ENCODE peak calls at places on chromosomes 16 and 17, in seven cellular contexts. K, G, E, F, T, P and V are unnamed samples.

GRCh38 chr16:2963611-2964415 is at the start of gene KREMEN2:
- DNase-seq in F (no peak), P (peak), E (no peak), K (peak), T (peak), G (no peak), V (no peak)

GRCh38 chr16:66740010-66740409 is 11.4 kb downstream of the DYNC1LI2 start:
- DNase-seq in P (peak), F (no peak), K (peak), E (no peak), T (no peak), G (peak), V (peak)

GRCh38 chr17:31535581-31535981 is 144.1 kb downstream of the RAB11FIP4 start:
- DNase-seq in E (no peak), G (no peak), P (peak), K (no peak), F (no peak), T (no peak), V (peak)

GRCh38 chr17:39903158-39903884 is 15.1 kb downstream of the GSDMB start:
- DNase-seq in F (no peak), T (no peak), P (no peak), E (no peak), K (no peak), G (no peak), V (no peak)

GRCh38 chr17:71023631-71024030 is 854.3 kb downstream of the KCNJ2 start:
- DNase-seq in F (no peak), T (no peak), E (no peak), P (no peak), G (no peak), K (no peak), V (no peak)

GRCh38 chr17:82900741-82901140 is 60.9 kb upstream of the ZNF750 start:
- DNase-seq in T (no peak), F (no peak), G (no peak), K (no peak), P (no peak), E (no peak), V (no peak)

GRCh38 chr16:1072526-1073261 is at the start of gene SSTR5:
- DNase-seq in F (no peak), G (no peak), T (no peak), P (no peak), K (no peak), E (no peak), V (no peak)

GRCh38 chr17:412211-413015 is 59.8 kb upstream of the RPH3AL start:
- DNase-seq in F (peak), T (peak), K (peak), G (peak), E (peak), P (peak), V (peak)

GRCh38 chr16:27181020-27181419 is 22.3 kb upstream of the KDM8 start:
- DNase-seq in G (no peak), P (no peak), K (no peak), E (no peak), T (no peak), F (no peak), V (no peak)

GRCh38 chr16:49281843-49282642 is 405 bp upstream of the CBLN1 start:
- DNase-seq in E (peak), P (peak), G (peak), K (peak), T (peak), F (no peak), V (peak)

GRCh38 chr16:324451-325334 is 27.8 kb downstream of the AXIN1 start:
- DNase-seq in P (peak), F (peak), G (no peak), K (peak), E (no peak), T (no peak), V (peak)

GRCh38 chr16:69160192-69160591 is 26.8 kb upstream of the SNTB2 start:
- DNase-seq in E (no peak), T (no peak), K (no peak), G (no peak), P (no peak), F (no peak), V (no peak)

GRCh38 chr17:82217120-82217529 is 4.5 kb upstream of the CCDC57 start:
- DNase-seq in K (peak), E (no peak), P (no peak), G (no peak), T (no peak), F (no peak), V (no peak)

GRCh38 chr17:77884019-77884418 is 74.5 kb upstream of the TNRC6C start:
- DNase-seq in K (peak), T (no peak), E (peak), F (no peak), P (no peak), G (peak), V (no peak)

GRCh38 chr16:5925850-5926249 is 828.3 kb upstream of the EEF2KMT start:
- DNase-seq in F (no peak), G (no peak), T (no peak), P (no peak), K (no peak), E (no peak), V (no peak)

GRCh38 chr17:17790673-17791464 is 45.9 kb downstream of the SREBF1 start:
- DNase-seq in K (no peak), F (no peak), P (no peak), E (no peak), G (no peak), T (no peak), V (no peak)

GRCh38 chr17:78883533-78884131 is 19.4 kb downstream of the CEP295NL start:
- DNase-seq in F (no peak), G (peak), E (peak), P (no peak), T (peak), K (peak), V (no peak)

GRCh38 chr16:87390641-87391323 is 1.4 kb upstream of the MAP1LC3B start:
- DNase-seq in F (no peak), K (no peak), E (peak), T (no peak), G (no peak), P (no peak), V (no peak)

GRCh38 chr16:2698996-2699750 is 16.9 kb downstream of the KCTD5 start:
- DNase-seq in E (no peak), K (no peak), T (no peak), P (no peak), F (no peak), G (no peak), V (no peak)

GRCh38 chr16:57131351-57131970 is 39.1 kb downstream of the CPNE2 start:
- DNase-seq in T (no peak), K (no peak), E (peak), P (peak), F (no peak), G (peak), V (no peak)

GRCh38 chr16:77234611-77235010 is 35.4 kb downstream of the SYCE1L start:
- DNase-seq in F (no peak), G (no peak), P (no peak), K (no peak), T (no peak), E (no peak), V (no peak)

GRCh38 chr16:20903116-20903888 is 2.7 kb downstream of the LYRM1 start:
- DNase-seq in E (no peak), P (no peak), G (no peak), K (no peak), F (no peak), T (no peak), V (no peak)

GRCh38 chr17:61454932-61455753 is 2.9 kb downstream of the TBX4 start:
- DNase-seq in E (no peak), F (no peak), P (no peak), G (no peak), T (no peak), K (peak), V (peak)

GRCh38 chr17:44324092-44324570 is 492 bp downstream of the SLC25A39 start:
- DNase-seq in P (no peak), T (no peak), G (no peak), K (peak), E (no peak), F (no peak), V (no peak)

GRCh38 chr17:42027961-42028790 is 8.3 kb downstream of the NKIRAS2 start:
- DNase-seq in F (no peak), K (peak), E (no peak), P (no peak), G (no peak), T (no peak), V (no peak)

GRCh38 chr16:369866-370436 is 387 bp downstream of the MRPL28 start:
- DNase-seq in P (no peak), G (no peak), E (no peak), F (no peak), T (no peak), K (peak), V (no peak)

GRCh38 chr16:55655709-55656694 is at the start of gene SLC6A2:
- DNase-seq in P (no peak), F (no peak), E (no peak), T (peak), K (peak), G (no peak), V (no peak)

GRCh38 chr17:18182190-18182977 is 1.2 kb upstream of the ALKBH5 start:
- DNase-seq in G (no peak), K (peak), F (no peak), T (no peak), E (no peak), P (peak), V (peak)

GRCh38 chr16:3640632-3641501 is 13.6 kb upstream of the DNASE1 start:
- DNase-seq in E (peak), G (no peak), P (no peak), K (peak), F (no peak), T (no peak), V (peak)

GRCh38 chr16:11824362-11824761 is 27.0 kb downstream of the RSL1D1 start:
- DNase-seq in T (no peak), P (no peak), E (no peak), K (peak), G (no peak), F (no peak), V (no peak)

GRCh38 chr17:5120036-5120435 is 4.2 kb downstream of the USP6 start:
- DNase-seq in E (no peak), G (no peak), K (no peak), F (no peak), P (no peak), T (no peak), V (no peak)